ENCODE peak calls at places on chromosome 22, in ten cellular contexts. Q, R, J, G, Z, C, H, V, O and P are unnamed samples.

GRCh38 chr22:19757140-19757984 is 3.2 kb upstream of the TBX1 start:
- DNase-seq in Q (no peak), R (no peak), J (no peak), G (no peak), Z (no peak), C (no peak), H (no peak), V (no peak), O (no peak), P (no peak)

GRCh38 chr22:30568137-30568805 is 6.2 kb downstream of the GAL3ST1 start:
- DNase-seq in Q (no peak), R (no peak), J (no peak), G (peak), Z (no peak), C (no peak), H (no peak), V (no peak), O (no peak), P (no peak)

GRCh38 chr22:48093981-48094380 is 1331.5 kb downstream of the TBC1D22A start:
- DNase-seq in Q (no peak), R (no peak), J (no peak), G (no peak), Z (peak), C (peak), H (no peak), V (no peak), O (no peak), P (no peak)

GRCh38 chr22:22933807-22934542 is 46.4 kb downstream of the IGLL5 start:
- DNase-seq in Q (no peak), R (no peak), J (no peak), G (peak), Z (no peak), C (no peak), H (no peak), V (no peak), O (no peak), P (no peak)

GRCh38 chr22:40620464-40621046 is 16.0 kb downstream of the MRTFA start:
- DNase-seq in Q (peak), R (no peak), J (no peak), G (no peak), Z (no peak), C (no peak), H (no peak), V (peak), O (no peak), P (no peak)

GRCh38 chr22:29308791-29309262 is 2.4 kb downstream of the GAS2L1 start:
- DNase-seq in Q (no peak), R (no peak), J (no peak), G (peak), Z (peak), C (peak), H (no peak), V (no peak), O (no peak), P (peak)

GRCh38 chr22:20424937-20425587 is 12.6 kb downstream of the SCARF2 start:
- DNase-seq in Q (no peak), R (no peak), J (no peak), G (peak), Z (peak), C (no peak), H (no peak), V (no peak), O (no peak), P (no peak)

GRCh38 chr22:49103314-49104052 is 724.2 kb downstream of the BRD1 start:
- DNase-seq in Q (no peak), R (no peak), J (no peak), G (peak), Z (no peak), C (no peak), H (no peak), V (no peak), O (no peak), P (no peak)

GRCh38 chr22:17035246-17035645 is 27.2 kb upstream of the GAB4 start:
- DNase-seq in Q (no peak), R (no peak), J (peak), G (no peak), Z (peak), C (no peak), H (no peak), V (no peak), O (no peak), P (no peak)

GRCh38 chr22:22706253-22706940 is 62.0 kb downstream of the GGTLC2 start:
- DNase-seq in Q (no peak), R (no peak), J (no peak), G (no peak), Z (no peak), C (peak), H (no peak), V (no peak), O (no peak), P (no peak)

GRCh38 chr22:17842386-17842785 is 68.1 kb upstream of the BID start:
- DNase-seq in Q (no peak), R (no peak), J (peak), G (no peak), Z (peak), C (no peak), H (no peak), V (no peak), O (no peak), P (peak)

GRCh38 chr22:23069502-23070357 is 589 bp upstream of the GNAZ start:
- DNase-seq in Q (peak), R (peak), J (peak), G (peak), Z (peak), C (peak), H (peak), V (peak), O (peak), P (peak)

GRCh38 chr22:48782817-48783511 is 1044.7 kb downstream of the BRD1 start:
- DNase-seq in Q (peak), R (peak), J (no peak), G (no peak), Z (no peak), C (peak), H (no peak), V (no peak), O (no peak), P (no peak)

GRCh38 chr22:30247974-30248373 is 1.4 kb upstream of the LIF start:
- DNase-seq in Q (no peak), R (no peak), J (no peak), G (peak), Z (no peak), C (no peak), H (no peak), V (no peak), O (no peak), P (no peak)

GRCh38 chr22:44199866-44200265 is 19.1 kb downstream of the PARVG start:
- DNase-seq in Q (no peak), R (no peak), J (no peak), G (no peak), Z (no peak), C (no peak), H (no peak), V (no peak), O (no peak), P (no peak)

GRCh38 chr22:19438286-19438685 is 5.9 kb downstream of the MRPL40 start:
- DNase-seq in Q (no peak), R (no peak), J (no peak), G (no peak), Z (no peak), C (no peak), H (no peak), V (no peak), O (no peak), P (no peak)

GRCh38 chr22:46793497-46793896 is 31.0 kb downstream of the TBC1D22A start:
- DNase-seq in Q (no peak), R (no peak), J (peak), G (peak), Z (no peak), C (no peak), H (no peak), V (no peak), O (no peak), P (no peak)

GRCh38 chr22:44658371-44658953 is 43.5 kb upstream of the PRR5 start:
- DNase-seq in Q (no peak), R (no peak), J (no peak), G (peak), Z (no peak), C (no peak), H (no peak), V (no peak), O (peak), P (no peak)

GRCh38 chr22:32490279-32490678 is 15.7 kb downstream of the FBXO7 start:
- DNase-seq in Q (no peak), R (no peak), J (no peak), G (no peak), Z (no peak), C (no peak), H (no peak), V (no peak), O (no peak), P (no peak)

DNA sequence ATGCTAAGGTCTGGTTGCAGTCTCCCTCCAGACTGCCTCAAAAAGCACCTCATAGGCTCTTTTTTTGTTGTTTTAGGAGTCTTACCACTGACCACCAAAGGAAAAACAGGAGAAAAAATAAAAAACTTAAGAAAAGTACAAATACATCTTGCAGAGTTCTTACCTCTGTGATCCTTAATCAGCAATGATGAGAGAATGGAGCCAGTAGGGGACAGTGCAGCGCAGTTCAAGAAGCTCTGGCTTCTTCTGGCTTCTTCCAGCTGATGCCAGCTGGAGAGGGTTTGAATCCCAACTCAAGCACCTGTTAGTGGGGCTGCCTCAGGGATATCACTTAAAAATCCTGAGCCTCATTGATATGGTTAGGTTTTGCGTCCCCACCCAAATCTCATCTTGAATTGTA is 223.3 kb upstream of the ISX start:
- DNase-seq in Q (no peak), R (no peak), J (no peak), G (no peak), Z (no peak), C (no peak), H (no peak), V (no peak), O (no peak), P (no peak)
- TF ChIP-seq CTCF in Q (no peak), R (no peak), J (no peak), G (no peak), Z (no peak), C (no peak), H (no peak), V (no peak), O (no peak), P (no peak)

DNA sequence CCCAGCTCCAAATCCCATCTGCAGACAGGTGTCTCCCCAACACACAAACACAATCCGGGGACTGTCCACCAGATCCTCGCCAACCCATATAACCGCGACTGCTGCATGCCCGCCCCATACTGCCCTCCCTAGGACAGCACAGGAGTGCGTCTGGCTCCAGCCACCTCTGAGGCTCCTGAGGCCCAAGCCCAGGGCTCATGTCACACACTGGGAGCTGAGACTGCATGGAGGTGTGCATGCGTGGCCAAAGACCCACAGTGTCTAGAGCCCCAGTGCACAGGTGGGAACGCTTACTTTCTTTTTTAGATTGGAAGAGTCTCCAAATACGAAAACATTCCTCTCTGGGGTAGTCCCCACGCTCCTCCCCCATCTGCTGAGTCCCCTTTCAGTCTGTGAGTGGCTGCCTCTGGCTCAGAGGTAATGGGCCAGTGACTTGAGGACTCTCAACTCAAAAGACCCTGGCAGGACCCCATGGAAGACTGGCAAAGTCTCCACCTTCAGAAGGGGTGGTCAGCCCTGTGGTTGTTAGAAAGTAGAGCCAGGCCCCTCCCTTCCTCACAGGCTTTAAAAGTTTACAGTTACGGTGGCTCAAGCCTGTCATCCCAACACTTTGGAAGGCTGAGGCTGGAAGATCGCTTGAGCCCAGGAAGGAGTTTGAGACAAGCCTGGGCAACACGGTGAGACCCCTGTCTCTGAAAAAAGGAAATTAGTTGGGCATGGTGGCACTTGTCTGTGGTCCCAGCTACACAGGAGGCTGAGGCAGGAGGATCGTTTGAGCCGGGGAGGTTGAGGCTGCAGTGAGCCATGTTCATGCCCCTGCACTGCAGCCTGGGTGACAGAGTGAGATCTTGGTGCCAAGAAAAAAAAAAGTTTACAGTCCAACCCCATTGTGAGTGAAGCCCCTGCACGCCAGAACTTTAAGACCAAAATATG is 2.3 kb downstream of the CBX7 start:
- DNase-seq in Q (no peak), R (no peak), J (no peak), G (peak), Z (no peak), C (no peak), H (no peak), V (no peak), O (no peak), P (no peak)
- TF ChIP-seq CTCF in Q (no peak), R (no peak), J (no peak), G (no peak), Z (no peak), C (no peak), H (no peak), V (no peak), O (no peak), P (no peak)

GRCh38 chr22:21606775-21607174 is 23.0 kb downstream of the YDJC start:
- DNase-seq in Q (no peak), R (no peak), J (no peak), G (no peak), Z (no peak), C (no peak), H (no peak), V (no peak), O (no peak), P (no peak)
- TF ChIP-seq CTCF in Q (no peak), R (no peak), J (no peak), G (no peak), Z (no peak), C (no peak), H (no peak), V (no peak), O (no peak), P (no peak)

GRCh38 chr22:36756031-36756430 is 19.9 kb downstream of the IFT27 start:
- DNase-seq in Q (no peak), R (no peak), J (no peak), G (no peak), Z (peak), C (peak), H (no peak), V (no peak), O (no peak), P (no peak)

GRCh38 chr22:36758792-36759271 is 17.1 kb downstream of the IFT27 start:
- DNase-seq in Q (no peak), R (no peak), J (no peak), G (no peak), Z (peak), C (peak), H (no peak), V (no peak), O (peak), P (no peak)

GRCh38 chr22:36759481-36760159 is 16.3 kb downstream of the IFT27 start:
- DNase-seq in Q (no peak), R (no peak), J (no peak), G (no peak), Z (peak), C (peak), H (no peak), V (no peak), O (no peak), P (no peak)

GRCh38 chr22:36756746-36757607 is 18.9 kb downstream of the IFT27 start:
- DNase-seq in Q (no peak), R (no peak), J (no peak), G (no peak), Z (peak), C (peak), H (no peak), V (no peak), O (peak), P (no peak)

GRCh38 chr22:36757608-36758220 is 18.2 kb downstream of the IFT27 start:
- DNase-seq in Q (peak), R (peak), J (peak), G (peak), Z (peak), C (peak), H (peak), V (peak), O (peak), P (peak)
- TF ChIP-seq CTCF in Q (peak), R (peak), J (peak), G (peak), Z (peak), C (peak), H (peak), V (peak), O (peak), P (peak)

GRCh38 chr22:50281384-50281760 is 11.2 kb upstream of the MAPK11 start:
- DNase-seq in Q (no peak), R (no peak), J (no peak), G (no peak), Z (no peak), C (no peak), H (no peak), V (no peak), O (no peak), P (no peak)

GRCh38 chr22:50282361-50283144 is 12.4 kb upstream of the MAPK11 start:
- DNase-seq in Q (peak), R (no peak), J (peak), G (no peak), Z (peak), C (no peak), H (no peak), V (peak), O (peak), P (no peak)

GRCh38 chr22:50281957-50282356 is 11.8 kb upstream of the MAPK11 start:
- DNase-seq in Q (no peak), R (no peak), J (peak), G (no peak), Z (peak), C (no peak), H (no peak), V (no peak), O (no peak), P (no peak)

GRCh38 chr22:50280022-50280707 is 10.0 kb upstream of the MAPK11 start:
- DNase-seq in Q (no peak), R (no peak), J (peak), G (no peak), Z (no peak), C (no peak), H (no peak), V (no peak), O (no peak), P (no peak)

DNA sequence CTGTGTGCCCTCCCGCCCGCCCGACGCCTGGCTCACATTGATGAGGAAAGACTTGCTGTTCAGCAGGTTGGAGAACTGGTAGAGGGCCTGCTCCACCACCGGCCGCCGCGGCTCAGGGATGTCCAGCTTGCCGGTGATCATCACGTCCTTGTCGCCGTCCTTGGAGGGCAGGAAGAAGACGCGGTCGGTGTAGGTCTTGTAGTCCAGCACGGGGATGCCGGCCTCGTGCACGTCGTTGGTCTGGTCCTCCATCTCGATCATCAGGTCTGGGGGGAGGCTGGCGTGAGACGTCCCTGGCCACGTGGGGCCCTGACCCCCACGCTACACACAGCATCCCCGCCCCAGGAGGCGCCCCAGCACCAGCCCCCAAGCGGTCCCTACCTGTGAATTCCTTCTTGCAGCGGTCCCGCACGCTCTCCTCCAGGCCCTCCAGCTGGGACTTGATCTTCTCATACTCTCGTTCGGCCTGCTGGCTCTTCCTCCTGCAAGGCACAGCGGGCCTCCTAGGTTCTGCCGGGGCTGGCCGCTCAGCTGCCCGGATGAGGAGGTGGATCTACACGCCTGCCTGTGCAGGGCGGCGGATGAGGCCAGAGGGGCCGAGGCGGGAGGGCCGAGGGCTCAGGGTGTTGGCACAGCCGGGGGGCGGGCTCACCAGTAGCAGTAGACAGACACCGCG is 10.7 kb upstream of the MAPK11 start:
- DNase-seq in Q (no peak), R (no peak), J (no peak), G (no peak), Z (no peak), C (no peak), H (no peak), V (no peak), O (no peak), P (no peak)
- TF ChIP-seq CTCF in Q (no peak), R (no peak), J (no peak), G (no peak), Z (no peak), C (no peak), H (no peak), V (no peak), O (no peak), P (no peak)

DNA sequence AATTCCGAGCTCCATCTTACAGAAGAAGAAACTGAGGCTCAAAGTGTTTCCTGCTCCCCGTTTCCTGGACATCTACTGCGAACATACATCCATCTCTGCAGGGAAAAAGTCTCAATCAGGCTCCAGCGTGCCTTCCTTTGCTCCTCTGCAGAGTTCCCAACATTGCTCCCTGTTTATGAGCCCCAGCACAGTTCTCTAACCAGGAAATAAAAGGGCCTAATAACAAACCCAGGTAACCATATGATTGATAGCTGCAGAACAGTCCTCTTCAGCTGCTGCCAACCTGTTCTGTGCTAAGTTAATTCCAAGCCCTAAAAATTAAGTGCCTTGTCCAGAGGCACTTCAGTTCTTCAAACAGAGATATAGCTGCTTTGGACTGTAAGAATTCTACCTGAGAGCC is 104.9 kb upstream of the ASPHD2 start:
- DNase-seq in Q (no peak), R (no peak), J (no peak), G (no peak), Z (no peak), C (no peak), H (no peak), V (no peak), O (no peak), P (no peak)
- TF ChIP-seq CTCF in Q (no peak), R (no peak), J (no peak), G (no peak), Z (no peak), C (no peak), H (no peak), V (no peak), O (no peak), P (no peak)